ENCODE peak calls at places on chromosomes 12 and 14, in seven cellular contexts. F, V, O, T, Q, P and D are unnamed samples.

GRCh38 chr12:130832561-130833209 is 6.4 kb downstream of the STX2 start:
- DNase-seq in P (no peak), V (no peak), F (peak; percentile 90), O (no peak), Q (no peak), T (no peak), D (no peak)

GRCh38 chr12:129084875-129085826 is 231.9 kb downstream of the GLT1D1 start:
- DNase-seq in O (peak; percentile 22), V (no peak), P (no peak), T (no peak), Q (no peak), F (no peak), D (no peak)

GRCh38 chr12:108302471-108303311 is 36.4 kb downstream of the CMKLR1 start:
- DNase-seq in O (no peak), Q (no peak), V (peak; percentile 70), T (no peak), P (peak; percentile 43), F (no peak), D (no peak)

GRCh38 chr14:52185178-52185577 is 82.3 kb upstream of the PTGDR start:
- DNase-seq in F (no peak), V (no peak), O (no peak), Q (no peak), T (no peak), P (no peak), D (no peak)

GRCh38 chr14:92607702-92608429 is 94.3 kb downstream of the RIN3 start:
- DNase-seq in Q (no peak), T (no peak), F (peak; percentile 95), P (no peak), O (no peak), V (no peak), D (no peak)

GRCh38 chr12:106288510-106289195 is 13.9 kb upstream of the TCP11L2 start:
- DNase-seq in O (no peak), F (peak; percentile 97), P (no peak), V (no peak), Q (peak; percentile 78), T (no peak), D (no peak)

GRCh38 chr12:76374395-76375020 is 26.3 kb upstream of the BBS10 start:
- DNase-seq in V (no peak), Q (no peak), F (peak; percentile 75), O (no peak), P (no peak), T (no peak), D (no peak)

GRCh38 chr12:57341275-57341990 is 89.4 kb downstream of the R3HDM2 start:
- DNase-seq in Q (no peak), F (peak; percentile 89), P (no peak), O (no peak), T (no peak), V (no peak), D (no peak)

GRCh38 chr12:32535260-32535999 is 136.1 kb downstream of the FGD4 start:
- DNase-seq in F (peak; percentile 78), O (peak; percentile 65), V (peak; percentile 38), P (peak; percentile 84), T (no peak), Q (no peak), D (no peak)

GRCh38 chr14:100731846-100732765 is 5.4 kb downstream of the DLK1 start:
- DNase-seq in P (no peak), T (no peak), F (no peak), Q (no peak), V (peak; percentile 42), O (no peak), D (no peak)